ENCODE peak calls at places on chromosomes 7 and 10, in nine cellular contexts. C is HFFc6, I is glomerular endothelial cell, E is WERI-Rb-1, A is foreskin fibroblast, D is suprapubic skin, U is C1 segment of cervical spinal cord, O is amniotic stem cell, L is coronary artery. R is an unnamed sample.

GRCh38 chr7:54802841-54803240 is 43.8 kb upstream of the SEC61G start:
- DNase-seq in E (no peak), C (peak), A (peak), L (no peak), U (no peak), D (no peak), I (no peak), O (no peak), R (no peak)

GRCh38 chr10:102229810-102230263 is 3.7 kb downstream of the ELOVL3 start:
- DNase-seq in E (peak), D (peak), L (peak), U (peak), O (peak), I (peak), A (peak), C (peak), R (peak)

GRCh38 chr10:70806841-70807240 is 8.9 kb upstream of the SGPL1 start:
- DNase-seq in A (no peak), E (no peak), D (no peak), C (no peak), I (no peak), L (no peak), O (no peak), U (no peak), R (no peak)

GRCh38 chr10:60403168-60403873 is 13.6 kb upstream of the ANK3 start:
- DNase-seq in D (no peak), A (no peak), L (no peak), U (no peak), I (no peak), O (no peak), E (no peak), C (no peak), R (no peak)

GRCh38 chr10:71848325-71849277 is 2.5 kb downstream of the PSAP start:
- DNase-seq in E (no peak), O (no peak), C (no peak), D (peak), L (no peak), A (no peak), U (no peak), I (no peak), R (no peak)

GRCh38 chr7:153701678-153702077 is 350.5 kb upstream of the DPP6 start:
- DNase-seq in A (no peak), C (no peak), D (no peak), E (no peak), I (no peak), L (no peak), O (no peak), U (no peak), R (no peak)

GRCh38 chr10:4865945-4866661 is 40.1 kb downstream of the AKR1E2 start:
- DNase-seq in U (no peak), L (no peak), O (no peak), A (no peak), D (no peak), C (no peak), E (no peak), I (no peak), R (no peak)

GRCh38 chr7:17989546-17989945 is 38.1 kb downstream of the PRPS1L1 start:
- DNase-seq in E (no peak), I (no peak), D (no peak), U (no peak), O (no peak), L (no peak), A (peak), C (no peak), R (no peak)

GRCh38 chr7:45876519-45876918 is 3.6 kb upstream of the CCDC201 start:
- DNase-seq in E (no peak), A (no peak), L (no peak), I (no peak), U (no peak), C (no peak), O (no peak), D (no peak), R (no peak)

GRCh38 chr10:42991442-42992098 is 85.3 kb upstream of the RET start:
- DNase-seq in C (no peak), O (no peak), L (no peak), D (no peak), U (no peak), I (no peak), A (no peak), E (no peak), R (no peak)

GRCh38 chr7:130401101-130401500 is 20.8 kb downstream of the CPA1 start:
- DNase-seq in O (no peak), E (no peak), A (peak), U (no peak), L (no peak), I (no peak), C (no peak), D (no peak), R (no peak)

GRCh38 chr10:1629326-1630036 is 107.8 kb downstream of the ADARB2 start:
- DNase-seq in O (no peak), C (no peak), A (no peak), L (no peak), I (no peak), U (no peak), D (no peak), E (no peak), R (no peak)

GRCh38 chr7:78437118-78437517 is 638.5 kb downstream of the PHTF2 start:
- DNase-seq in O (peak), U (no peak), D (no peak), L (no peak), A (peak), E (no peak), C (peak), I (no peak), R (no peak)

GRCh38 chr7:79968249-79968648 is 166.4 kb upstream of the GNAI1 start:
- DNase-seq in I (no peak), O (no peak), C (no peak), L (no peak), E (peak), A (no peak), D (no peak), U (no peak), R (no peak)